ENCODE peak calls at places on chromosomes 3 and 15, in six cellular contexts. E, O, X, P, V and R are unnamed samples.

GRCh38 chr15:41474941-41475340 is 18.7 kb upstream of the ITPKA start:
- DNase-seq in V (no peak), P (no peak), X (no peak), E (no peak), O (no peak), R (no peak)

GRCh38 chr3:47617061-47618010 is 38.7 kb upstream of the CSPG5 start:
- DNase-seq in V (peak), X (no peak), P (no peak), E (no peak), O (no peak), R (no peak)

GRCh38 chr3:132325634-132326033 is 8.4 kb downstream of the ACP3 start:
- DNase-seq in O (no peak), E (no peak), X (no peak), P (no peak), V (no peak), R (no peak)

GRCh38 chr3:78707094-78707493 is 1060.7 kb downstream of the ROBO1 start:
- DNase-seq in E (no peak), X (no peak), P (no peak), O (no peak), V (no peak), R (no peak)

GRCh38 chr15:34154725-34155204 is 52.9 kb downstream of the PGBD4 start:
- DNase-seq in P (peak), O (no peak), X (no peak), V (peak), E (no peak), R (no peak)

GRCh38 chr15:60358935-60359672 is 38.7 kb downstream of the ANXA2 start:
- DNase-seq in O (no peak), X (no peak), V (peak), P (peak), E (no peak), R (no peak)

GRCh38 chr3:17047162-17047561 is 162.4 kb downstream of the PLCL2 start:
- DNase-seq in X (no peak), V (no peak), P (no peak), O (no peak), E (no peak), R (no peak)

GRCh38 chr3:187292186-187292585 is 649 bp upstream of the MASP1 start:
- DNase-seq in E (no peak), X (no peak), P (no peak), O (no peak), V (no peak), R (no peak)

GRCh38 chr15:70856884-70857546 is 3.1 kb upstream of the LARP6 start:
- DNase-seq in E (no peak), P (peak), V (peak), O (no peak), X (peak), R (peak)

GRCh38 chr3:137764001-137764433 is at the start of gene SOX14:
- DNase-seq in V (no peak), X (no peak), O (no peak), E (no peak), P (no peak), R (peak)

GRCh38 chr3:163476179-163476578 is 1602.1 kb downstream of the SI start:
- DNase-seq in P (no peak), O (no peak), V (no peak), E (no peak), X (no peak), R (no peak)

GRCh38 chr3:71926242-71926560 is 141.3 kb upstream of the PROK2 start:
- DNase-seq in V (no peak), O (peak), X (no peak), P (peak), E (no peak), R (no peak)

GRCh38 chr3:193641376-193641775 is 48.4 kb downstream of the OPA1 start:
- DNase-seq in P (no peak), O (no peak), V (no peak), X (no peak), E (no peak), R (no peak)

GRCh38 chr15:25790003-25790660 is 73.0 kb downstream of the ATP10A start:
- DNase-seq in V (peak), O (no peak), X (peak), P (peak), E (no peak), R (peak)
- H3K4me3 ChIP-seq in V (no peak), O (no peak), X (no peak), P (no peak), E (no peak), R (no peak)

GRCh38 chr3:158097141-158097540 is 9.1 kb downstream of the SHOX2 start:
- DNase-seq in E (no peak), V (no peak), P (no peak), O (no peak), X (no peak), R (no peak)

GRCh38 chr3:158100681-158101080 is 5.5 kb downstream of the SHOX2 start:
- DNase-seq in X (no peak), O (no peak), E (no peak), V (no peak), P (no peak), R (no peak)

GRCh38 chr3:158098834-158099424 is 7.3 kb downstream of the SHOX2 start:
- DNase-seq in E (no peak), V (no peak), P (no peak), O (no peak), X (no peak), R (no peak)

GRCh38 chr3:158095302-158095997 is 10.8 kb downstream of the SHOX2 start:
- DNase-seq in E (no peak), V (no peak), O (peak), P (no peak), X (no peak), R (no peak)

GRCh38 chr3:158097571-158098553 is 8.4 kb downstream of the SHOX2 start:
- DNase-seq in E (peak), P (peak), O (peak), V (no peak), X (no peak), R (peak)
- H3K4me3 ChIP-seq in E (peak), P (peak), O (peak), V (peak), X (peak), R (no peak)

GRCh38 chr3:37993811-37994638 is 3.4 kb downstream of the VILL start:
- DNase-seq in P (peak), X (peak), V (peak), E (no peak), O (peak), R (peak)

GRCh38 chr3:37991823-37992222 is 1.2 kb downstream of the VILL start:
- DNase-seq in E (no peak), P (no peak), X (no peak), V (no peak), O (no peak), R (peak)

GRCh38 chr3:37991109-37991508 is 523 bp downstream of the VILL start:
- DNase-seq in O (no peak), E (no peak), V (no peak), X (no peak), P (no peak), R (no peak)

GRCh38 chr3:37993067-37993809 is 2.7 kb downstream of the VILL start:
- DNase-seq in E (no peak), P (no peak), V (no peak), X (no peak), O (no peak), R (peak)

DNA sequence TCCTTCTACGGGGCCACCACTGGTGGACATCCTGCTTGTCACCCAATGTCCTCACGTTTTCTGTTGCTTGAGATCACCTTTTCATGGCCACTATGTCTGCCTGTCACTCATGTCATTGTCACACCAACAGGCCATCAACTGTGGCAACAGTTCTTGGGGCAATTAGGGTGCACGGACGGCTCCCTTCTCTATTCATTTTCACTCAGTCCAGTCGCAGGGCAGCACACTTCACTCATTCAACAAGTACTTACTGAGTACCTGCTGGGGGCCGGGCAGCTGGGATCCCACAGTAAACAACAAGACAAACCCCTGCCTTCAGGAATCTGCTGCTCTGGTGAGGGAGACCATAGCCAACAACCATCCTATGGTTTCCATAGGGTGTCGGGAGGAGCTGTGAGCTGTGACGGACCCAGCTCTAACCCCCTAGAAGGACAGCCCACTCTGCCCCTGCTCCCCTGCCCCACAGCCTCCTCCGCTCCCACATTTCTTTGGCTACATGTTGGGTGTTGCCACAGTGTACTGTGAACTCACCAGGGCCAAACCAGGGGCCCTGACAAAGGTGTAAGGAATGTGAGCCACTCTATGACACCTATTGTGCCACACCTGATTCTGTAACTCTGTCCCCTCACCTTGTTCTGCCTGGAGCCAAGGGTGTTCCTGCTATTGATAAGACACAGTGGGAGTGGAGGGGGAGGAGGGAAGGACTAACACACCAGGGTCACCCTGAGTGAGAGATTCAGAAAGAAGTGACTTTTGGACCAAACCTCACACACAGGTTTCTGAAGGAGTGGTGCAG is 1.9 kb downstream of the VILL start:
- DNase-seq in P (no peak), O (no peak), X (no peak), E (no peak), V (no peak), R (peak)
- H3K4me3 ChIP-seq in P (no peak), O (no peak), X (no peak), E (no peak), V (no peak), R (no peak)

GRCh38 chr3:31129241-31129640 is 234.8 kb upstream of the GADL1 start:
- DNase-seq in V (no peak), P (no peak), O (no peak), E (peak), X (no peak), R (no peak)

GRCh38 chr3:31124368-31124767 is 229.9 kb upstream of the GADL1 start:
- DNase-seq in P (no peak), X (no peak), V (peak), O (no peak), E (no peak), R (no peak)

DNA sequence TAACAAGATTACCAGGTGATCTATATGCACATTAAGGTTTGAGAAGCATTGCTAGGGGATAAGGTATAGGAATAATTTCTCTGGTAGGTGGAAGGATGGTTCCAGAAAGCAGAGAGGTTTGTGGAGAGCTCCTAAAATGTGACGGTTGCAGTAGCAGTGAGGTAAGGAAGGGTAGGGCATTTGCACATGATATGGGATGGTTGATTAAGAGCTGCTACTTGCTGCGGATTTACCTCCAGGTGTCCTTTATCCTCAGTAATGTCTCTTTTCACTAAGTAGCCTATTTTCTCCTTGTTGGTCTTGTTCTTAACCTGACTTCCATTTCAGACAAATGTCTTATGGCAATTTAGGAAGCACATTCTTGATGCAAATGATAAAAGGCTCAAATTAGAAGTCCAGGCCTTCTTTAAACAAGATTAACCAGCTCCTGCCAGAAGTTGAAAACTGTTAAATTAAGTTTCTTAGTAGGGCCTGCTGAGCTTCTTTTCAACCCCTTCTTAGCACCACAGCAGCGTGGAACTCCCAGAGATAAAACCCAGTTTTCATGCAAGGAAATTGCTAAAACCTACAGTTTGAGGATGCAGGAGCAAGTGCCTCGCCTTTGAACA is 231.1 kb upstream of the GADL1 start:
- DNase-seq in X (no peak), P (no peak), V (no peak), E (no peak), O (no peak), R (no peak)
- H3K4me3 ChIP-seq in X (no peak), P (no peak), V (no peak), E (no peak), O (no peak), R (no peak)

GRCh38 chr3:32175607-32176197 is 62.8 kb upstream of the CMTM8 start:
- DNase-seq in O (peak), E (no peak), P (peak), V (peak), X (no peak), R (no peak)

GRCh38 chr3:32177702-32178198 is 60.7 kb upstream of the CMTM8 start:
- DNase-seq in V (peak), X (no peak), P (peak), O (peak), E (no peak), R (no peak)

GRCh38 chr3:32166654-32167053 is 60.2 kb downstream of the GPD1L start:
- DNase-seq in P (no peak), E (no peak), O (no peak), X (no peak), V (no peak), R (no peak)

GRCh38 chr3:32176989-32177701 is 61.3 kb upstream of the CMTM8 start:
- DNase-seq in P (peak), E (peak), V (peak), X (no peak), O (peak), R (no peak)

DNA sequence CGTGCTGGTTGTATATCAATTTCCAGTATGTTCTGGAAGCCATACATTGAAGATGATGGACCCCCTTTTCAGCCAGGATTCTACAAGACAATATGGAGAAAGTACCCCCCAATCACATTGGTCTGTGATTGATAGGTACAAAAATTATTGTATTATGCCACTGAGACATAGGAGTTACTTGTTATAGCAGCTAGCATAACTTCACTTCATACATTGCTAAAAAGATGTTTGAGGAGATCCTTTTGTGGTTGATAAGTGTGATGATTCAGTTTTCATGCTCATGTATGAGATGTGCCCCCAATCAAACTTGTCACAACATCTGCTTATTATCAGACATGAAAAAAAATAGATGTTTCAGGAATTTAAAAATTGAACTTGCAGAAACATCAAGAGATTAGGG is 66.0 kb downstream of the GPD1L start:
- DNase-seq in V (no peak), X (no peak), E (no peak), P (no peak), O (no peak), R (no peak)
- H3K4me3 ChIP-seq in V (no peak), X (no peak), E (no peak), P (no peak), O (no peak), R (no peak)

DNA sequence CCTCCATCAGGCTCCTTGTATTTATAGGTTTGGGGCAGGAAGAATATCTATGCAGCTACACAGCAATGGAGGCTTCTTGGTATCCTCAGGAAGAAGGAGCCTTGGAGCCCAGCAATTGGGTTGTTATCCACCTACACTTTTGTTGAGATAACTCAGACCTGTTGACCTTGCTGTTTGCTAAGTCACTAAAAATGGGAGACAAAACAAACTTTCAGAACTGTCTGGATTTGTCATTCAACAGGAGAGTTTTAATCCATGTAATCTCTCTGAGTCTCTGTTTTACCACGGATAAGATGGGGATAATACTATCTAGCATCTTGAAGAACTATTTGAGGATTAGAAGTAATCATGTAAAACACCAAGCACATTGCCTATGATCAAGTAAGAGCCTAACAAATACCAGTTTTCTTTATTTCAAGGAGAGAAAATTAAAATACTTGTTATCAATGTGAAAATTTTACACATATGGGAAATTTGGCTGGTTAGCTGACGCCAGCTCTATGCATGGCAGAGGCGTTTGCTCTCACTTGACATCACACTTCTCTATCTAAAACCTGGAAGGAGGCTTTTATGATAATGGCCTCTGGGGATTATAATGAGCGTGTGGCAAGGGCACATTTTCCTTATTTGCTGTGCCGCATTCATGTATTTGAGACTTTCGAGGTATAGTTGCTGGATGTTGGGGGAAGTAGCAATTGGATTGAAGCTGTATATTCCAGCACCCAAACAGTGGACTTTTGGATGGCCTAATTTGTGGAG is 215.6 kb downstream of the PDCD6IP start:
- DNase-seq in P (no peak), O (no peak), V (no peak), X (no peak), E (no peak), R (no peak)
- H3K4me3 ChIP-seq in P (no peak), O (no peak), V (no peak), X (no peak), E (no peak), R (no peak)

DNA sequence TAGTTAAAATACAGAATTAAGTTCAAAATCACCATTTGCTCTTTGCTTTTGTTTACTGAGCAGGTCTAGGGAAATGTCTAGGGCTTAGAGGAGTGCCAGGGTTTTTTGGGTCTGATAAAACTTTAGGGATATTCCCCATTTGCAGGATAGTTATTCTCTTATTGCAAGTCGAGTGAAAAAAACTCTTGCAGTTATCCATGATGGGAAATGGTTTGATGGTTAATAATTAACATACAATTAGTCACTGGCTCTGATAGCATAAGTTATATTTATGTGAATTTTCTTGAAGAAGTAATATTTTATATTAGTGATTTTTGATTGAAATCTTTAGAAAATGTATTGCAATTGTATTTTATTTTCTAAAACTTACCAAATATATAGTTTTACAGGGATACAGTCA is 47.2 kb downstream of the TCF12 start:
- DNase-seq in X (no peak), E (no peak), V (no peak), P (no peak), O (no peak), R (no peak)
- H3K4me3 ChIP-seq in X (no peak), E (no peak), V (no peak), P (no peak), O (no peak), R (no peak)